ENCODE peak calls at places on chromosomes 7 and 10, in nine cellular contexts. D is CD4-positive, CD25-positive, alpha-beta regulatory T cell; F is heart right ventricle; Q is left ventricle myocardium inferior; I is ovary; G is sigmoid colon; R is adrenal gland; V is cardiac muscle cell; J is lower lobe of right lung. O is an unnamed sample. For H3K4me1, the result is how much of the 10 kb centered on the place peaks cover.

GRCh38 chr7:50369408-50370026 is 65.0 kb downstream of the IKZF1 start:
- DNase-seq in V (peak), D (peak), I (no peak), R (no peak), G (no peak), J (no peak), Q (no peak), F (no peak), O (no peak)

GRCh38 chr10:101071266-101071884 is 9.6 kb downstream of the KAZALD1 start:
- DNase-seq in V (peak), R (peak), G (peak), I (no peak), J (peak), D (no peak), Q (peak), F (no peak), O (no peak)

GRCh38 chr10:35585903-35586535 is 19.1 kb upstream of the GJD4 start:
- DNase-seq in J (no peak), G (no peak), I (no peak), F (no peak), D (no peak), R (no peak), V (no peak), Q (no peak), O (no peak)

GRCh38 chr10:13613519-13613918 is 26.8 kb downstream of the PRPF18 start:
- DNase-seq in V (peak), Q (no peak), I (no peak), J (no peak), D (no peak), G (no peak), R (no peak), F (no peak), O (no peak)

GRCh38 chr7:128860158-128861073 is 2.2 kb upstream of the ATP6V1F start:
- DNase-seq in D (no peak), F (no peak), R (no peak), G (no peak), I (no peak), V (peak), Q (no peak), J (no peak), O (no peak)

GRCh38 chr7:77811895-77812685 is 13.5 kb downstream of the PHTF2 start:
- DNase-seq in Q (no peak), D (no peak), V (peak), J (no peak), R (no peak), I (no peak), F (no peak), G (no peak), O (no peak)

GRCh38 chr7:3493499-3493898 is 192.4 kb downstream of the SDK1 start:
- DNase-seq in D (no peak), V (peak), R (no peak), Q (no peak), I (no peak), F (no peak), J (no peak), G (no peak), O (no peak)

GRCh38 chr7:149440222-149440621 is 20.6 kb downstream of the ZNF777 start:
- DNase-seq in Q (no peak), D (no peak), J (no peak), G (no peak), R (no peak), I (no peak), F (no peak), V (no peak), O (no peak)

GRCh38 chr10:4941540-4942330 is 21.5 kb upstream of the AKR1C1 start:
- DNase-seq in F (no peak), D (no peak), Q (no peak), J (no peak), G (no peak), V (no peak), I (no peak), R (no peak), O (no peak)

GRCh38 chr7:29408841-29409243 is 154.8 kb upstream of the PRR15 start:
- DNase-seq in V (peak), R (peak), Q (no peak), J (no peak), I (peak), G (no peak), F (peak), D (peak), O (no peak)

GRCh38 chr10:101066146-101066889 is 4.5 kb downstream of the KAZALD1 start:
- DNase-seq in Q (peak), I (peak), G (peak), R (peak), D (peak), V (peak), J (peak), F (peak), O (peak)

GRCh38 chr7:55504093-55504859 is 68.0 kb downstream of the VOPP1 start:
- DNase-seq in Q (no peak), D (no peak), F (no peak), R (no peak), I (no peak), V (peak), G (no peak), J (no peak), O (no peak)

GRCh38 chr7:38932509-38933168 is 23.6 kb upstream of the VPS41 start:
- DNase-seq in G (no peak), I (peak), J (peak), F (peak), D (no peak), V (peak), Q (peak), R (peak), O (peak)

GRCh38 chr7:45973725-45974532 is 52.9 kb upstream of the IGFBP3 start:
- DNase-seq in V (peak), R (no peak), G (no peak), D (no peak), J (no peak), Q (no peak), I (no peak), F (no peak), O (no peak)

GRCh38 chr7:151615784-151616183 is 96.1 kb upstream of the RHEB start:
- DNase-seq in F (no peak), Q (no peak), I (no peak), J (no peak), D (no peak), G (no peak), V (no peak), R (no peak), O (no peak)

GRCh38 chr10:109957092-109957797 is 33.9 kb upstream of the XPNPEP1 start:
- DNase-seq in F (no peak), D (no peak), J (no peak), Q (no peak), R (no peak), I (no peak), V (no peak), G (no peak), O (no peak)

GRCh38 chr10:77332256-77332655 is 305.4 kb downstream of the KCNMA1 start:
- DNase-seq in F (no peak), Q (no peak), R (no peak), I (no peak), D (no peak), J (no peak), V (no peak), G (no peak), O (no peak)

GRCh38 chr10:43228783-43229207 is 38.1 kb downstream of the RASGEF1A start:
- DNase-seq in G (peak), R (no peak), F (no peak), D (no peak), V (no peak), I (no peak), Q (peak), J (peak), O (peak)

GRCh38 chr7:129553861-129554530 is 51.7 kb downstream of the SMKR1 start:
- DNase-seq in F (no peak), Q (no peak), J (no peak), R (no peak), I (no peak), G (no peak), V (no peak), D (no peak), O (no peak)

GRCh38 chr7:129009437-129009836 is 45.5 kb downstream of the TNPO3 start:
- DNase-seq in R (no peak), Q (no peak), F (no peak), I (no peak), G (no peak), V (no peak), D (no peak), J (no peak), O (no peak)

GRCh38 chr10:114022292-114022691 is 21.4 kb upstream of the ADRB1 start:
- DNase-seq in I (no peak), G (peak), V (peak), D (no peak), F (peak), Q (peak), J (no peak), R (no peak), O (peak)

GRCh38 chr10:80457554-80458262 is 3.6 kb downstream of the TSPAN14 start:
- DNase-seq in D (no peak), V (no peak), F (no peak), G (no peak), J (no peak), I (no peak), R (no peak), Q (no peak), O (no peak)

GRCh38 chr7:98168181-98168903 is 42.9 kb upstream of the BHLHA15 start:
- DNase-seq in J (no peak), R (peak), F (peak), V (peak), I (peak), Q (no peak), D (peak), G (no peak), O (peak)

GRCh38 chr7:151235091-151235787 is 3.0 kb downstream of the CHPF2 start:
- DNase-seq in V (no peak), D (no peak), R (no peak), I (no peak), F (no peak), Q (no peak), J (no peak), G (peak), O (no peak)

GRCh38 chr7:121379930-121380329 is 16.2 kb downstream of the FAM3C start:
- DNase-seq in R (no peak), D (no peak), Q (no peak), J (no peak), I (no peak), G (no peak), V (no peak), F (no peak), O (no peak)

GRCh38 chr7:108557617-108558016 is 11.9 kb downstream of the THAP5 start:
- DNase-seq in D (no peak), V (no peak), J (no peak), Q (no peak), G (no peak), I (no peak), F (no peak), R (no peak), O (no peak)
- H3K4me1 ChIP-seq in D (under half), V (under half), J (under half), Q (under half), G (under half), I (under half), F (under half), R (under half), O (under half)

GRCh38 chr10:99984635-99985034 is 25.1 kb downstream of the DNMBP start:
- DNase-seq in V (no peak), R (no peak), D (no peak), F (no peak), G (no peak), J (no peak), Q (no peak), I (no peak), O (no peak)

GRCh38 chr10:99982728-99983127 is 27.0 kb downstream of the DNMBP start:
- DNase-seq in V (no peak), R (no peak), Q (no peak), D (no peak), F (no peak), J (no peak), I (no peak), G (no peak), O (no peak)

GRCh38 chr10:99981581-99982199 is 28.1 kb downstream of the DNMBP start:
- DNase-seq in I (no peak), D (no peak), Q (no peak), V (no peak), G (no peak), F (no peak), R (no peak), J (no peak), O (no peak)

GRCh38 chr10:99983280-99983988 is 26.3 kb downstream of the DNMBP start:
- DNase-seq in Q (peak), J (no peak), D (no peak), I (peak), R (peak), G (no peak), V (peak), F (peak), O (peak)

GRCh38 chr10:99984201-99984600 is 25.5 kb downstream of the DNMBP start:
- DNase-seq in D (no peak), V (no peak), J (no peak), I (no peak), Q (no peak), R (no peak), G (no peak), F (no peak), O (no peak)
- H3K4me3 ChIP-seq in D (no peak), V (no peak), J (no peak), I (no peak), Q (peak), R (no peak), G (no peak), F (no peak), O (no peak)

GRCh38 chr10:22319559-22320558 is 1.0 kb upstream of the BMI1 start:
- DNase-seq in V (no peak), F (no peak), Q (no peak), R (no peak), I (no peak), D (no peak), G (no peak), J (no peak), O (no peak)

GRCh38 chr10:22322663-22323160 is 1.8 kb downstream of the BMI1 start:
- DNase-seq in G (no peak), R (no peak), I (no peak), Q (no peak), V (no peak), J (no peak), D (no peak), F (no peak), O (no peak)

GRCh38 chr10:22321831-22322662 is 1.1 kb downstream of the BMI1 start:
- DNase-seq in V (peak), I (peak), G (peak), J (peak), R (peak), D (peak), Q (no peak), F (no peak), O (peak)

GRCh38 chr10:22320591-22321155 is at the start of gene BMI1:
- DNase-seq in V (peak), I (peak), G (peak), F (peak), R (peak), J (peak), Q (peak), D (peak), O (peak)

GRCh38 chr10:22321156-22321711 is 335 bp downstream of the BMI1 start:
- DNase-seq in D (peak), G (peak), F (no peak), R (peak), I (peak), Q (peak), J (peak), V (peak), O (peak)
- H3K4me1 ChIP-seq in D (under half), G (half or more), F (under half), R (half or more), I (under half), Q (half or more), J (half or more), V (under half), O (under half)

DNA sequence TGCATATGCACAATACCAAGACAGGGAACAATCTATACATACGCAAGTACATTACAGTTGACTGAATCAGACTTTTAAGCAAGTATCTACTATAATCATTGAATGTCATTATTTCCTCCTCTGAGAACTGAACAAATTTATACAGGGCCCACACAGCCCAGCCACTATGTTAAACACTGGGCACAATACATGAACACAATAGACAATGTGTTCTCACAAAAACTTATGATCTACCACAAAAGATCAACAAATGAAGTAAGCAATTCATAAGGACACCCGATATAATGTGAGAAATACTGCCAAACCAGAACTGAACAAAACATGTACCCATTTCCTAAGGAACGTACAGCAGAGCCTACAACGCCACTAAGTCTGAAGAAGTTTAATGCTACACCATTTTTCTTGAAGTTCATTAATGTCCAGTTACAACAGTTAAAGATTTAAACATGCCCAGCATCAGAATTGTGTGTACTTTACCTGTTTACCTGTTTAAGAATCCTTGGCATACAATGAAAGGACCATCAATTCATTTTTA is 31.5 kb downstream of the SHTN1 start:
- DNase-seq in V (no peak), F (no peak), Q (no peak), G (no peak), D (no peak), I (no peak), R (no peak), J (no peak), O (no peak)
- H3K4me3 ChIP-seq in V (no peak), F (no peak), Q (no peak), G (no peak), D (no peak), I (no peak), R (no peak), J (no peak), O (no peak)

GRCh38 chr10:119898577-119898976 is 6.0 kb downstream of the SEC23IP start:
- DNase-seq in V (no peak), Q (no peak), D (no peak), I (no peak), F (no peak), J (no peak), G (no peak), R (no peak), O (no peak)
- H3K4me1 ChIP-seq in V (under half), Q (half or more), D (under half), I (under half), F (under half), J (under half), G (under half), R (under half), O (under half)

GRCh38 chr10:17811466-17811865 is 2.3 kb downstream of the MRC1 start:
- DNase-seq in F (no peak), R (peak), J (no peak), G (no peak), V (peak), Q (no peak), I (no peak), D (no peak), O (no peak)
- H3K4me3 ChIP-seq in F (peak), R (no peak), J (peak), G (peak), V (no peak), Q (peak), I (no peak), D (no peak), O (no peak)

GRCh38 chr10:95503012-95503411 is 58.2 kb downstream of the SORBS1 start:
- DNase-seq in R (no peak), G (peak), Q (no peak), V (no peak), I (no peak), J (no peak), F (no peak), D (no peak), O (no peak)
- H3K4me1 ChIP-seq in R (under half), G (half or more), Q (half or more), V (under half), I (under half), J (under half), F (half or more), D (under half), O (under half)

O was measured in right cardiac atrium.